ENCODE peak calls at places on chromosome 12, in five cellular contexts. M is stomach, T is choroid plexus epithelial cell, F is AG10803, Z is epithelial cell of proximal tubule. C is an unnamed sample.
A peak's percentile ranks its signal among the peaks of the same experiment; 100 is the strongest.

GRCh38 chr12:65229441-65229840 is 49.0 kb upstream of the MSRB3 start:
- DNase-seq in Z (no peak), F (peak; percentile 38), T (peak; percentile 88), M (no peak), C (peak; percentile 8)

GRCh38 chr12:53500119-53500775 is 836 bp upstream of the TARBP2 start:
- DNase-seq in Z (no peak), M (peak; percentile 50), F (peak; percentile 86), T (peak; percentile 93), C (no peak)

GRCh38 chr12:103909811-103910210 is 20.4 kb upstream of the HSP90B1 start:
- DNase-seq in T (peak; percentile 69), F (peak; percentile 71), Z (no peak), M (no peak), C (no peak)

GRCh38 chr12:47318963-47319362 is 239.2 kb upstream of the AMIGO2 start:
- DNase-seq in F (no peak), M (no peak), T (no peak), Z (no peak), C (no peak)

GRCh38 chr12:46364777-46365580 is 7.6 kb downstream of the SLC38A2 start:
- DNase-seq in Z (no peak), T (peak; percentile 87), M (peak; percentile 84), F (peak; percentile 66), C (no peak)

GRCh38 chr12:47225356-47225755 is 145.6 kb upstream of the AMIGO2 start:
- DNase-seq in M (no peak), F (no peak), T (no peak), Z (no peak), C (no peak)

GRCh38 chr12:12197128-12197527 is 69.7 kb downstream of the LRP6 start:
- DNase-seq in F (no peak), T (no peak), Z (no peak), M (no peak), C (no peak)

GRCh38 chr12:63006536-63006935 is 71.6 kb upstream of the PPM1H start:
- DNase-seq in T (no peak), M (no peak), Z (no peak), F (no peak), C (no peak)

GRCh38 chr12:31899136-31899535 is 60.1 kb upstream of the RESF1 start:
- DNase-seq in Z (no peak), T (no peak), F (no peak), M (no peak), C (no peak)

GRCh38 chr12:108381793-108382436 is 42.8 kb upstream of the CMKLR1 start:
- DNase-seq in M (no peak), Z (no peak), T (peak; percentile 46), F (no peak), C (no peak)

GRCh38 chr12:70365648-70366518 is at the start of gene KCNMB4:
- DNase-seq in Z (no peak), M (peak; percentile 49), T (peak; percentile 30), F (peak; percentile 11), C (no peak)

GRCh38 chr12:2387051-2387834 is 334.5 kb downstream of the CACNA1C start:
- DNase-seq in Z (no peak), F (peak; percentile 35), M (no peak), T (no peak), C (no peak)

GRCh38 chr12:122203301-122203967 is at the start of gene B3GNT4:
- DNase-seq in M (peak; percentile 72), F (peak; percentile 27), T (peak; percentile 44), Z (no peak), C (no peak)

GRCh38 chr12:57837779-57838562 is 8.6 kb downstream of the CTDSP2 start:
- DNase-seq in Z (no peak), F (peak; percentile 68), M (no peak), T (peak; percentile 72), C (no peak)

GRCh38 chr12:75585309-75585708 is 73.9 kb upstream of the KRR1 start:
- DNase-seq in F (peak; percentile 79), T (peak; percentile 74), Z (no peak), M (no peak), C (peak; percentile 41)

GRCh38 chr12:45304514-45305178 is 88.8 kb downstream of the ANO6 start:
- DNase-seq in F (no peak), Z (no peak), T (no peak), M (no peak), C (no peak)

GRCh38 chr12:94650143-94651056 is at the start of gene TMCC3:
- DNase-seq in Z (no peak), F (no peak), M (peak; percentile 63), T (no peak), C (no peak)

GRCh38 chr12:67648306-67649164 is at the start of gene DYRK2:
- DNase-seq in T (peak; percentile 83), M (peak; percentile 82), Z (no peak), F (peak; percentile 78), C (no peak)

GRCh38 chr12:75407683-75408082 is 16.8 kb downstream of the GLIPR1L2 start:
- DNase-seq in Z (no peak), M (no peak), T (no peak), F (no peak), C (no peak)

GRCh38 chr12:116524964-116525379 is 34.2 kb upstream of the MAP1LC3B2 start:
- DNase-seq in M (no peak), Z (no peak), T (no peak), F (peak; percentile 53), C (no peak)

GRCh38 chr12:24705741-24706358 is 243.1 kb downstream of the BCAT1 start:
- DNase-seq in Z (no peak), F (peak; percentile 2), T (peak; percentile 23), M (no peak), C (no peak)

GRCh38 chr12:107903377-107904061 is 129.0 kb downstream of the ASCL4 start:
- DNase-seq in M (peak; percentile 76), T (no peak), F (no peak), Z (no peak), C (no peak)

GRCh38 chr12:34393821-34394150 is 371.5 kb downstream of the ALG10 start:
- DNase-seq in T (no peak), M (peak; percentile 17), Z (no peak), F (no peak), C (no peak)

GRCh38 chr12:65568517-65568916 is 255.8 kb upstream of the HMGA2 start:
- DNase-seq in Z (peak; percentile 42), M (peak; percentile 47), T (peak; percentile 90), F (no peak), C (no peak)

GRCh38 chr12:79424109-79424721 is 266.5 kb downstream of the PAWR start:
- DNase-seq in Z (peak; percentile 96), F (peak; percentile 98), M (no peak), T (peak; percentile 98), C (peak; percentile 91)

GRCh38 chr12:109537136-109537535 is 36.2 kb downstream of the MMAB start:
- DNase-seq in M (no peak), T (no peak), F (no peak), Z (no peak), C (no peak)

GRCh38 chr12:12286441-12286840 is 19.6 kb upstream of the LRP6 start:
- DNase-seq in Z (no peak), F (no peak), T (no peak), M (no peak), C (no peak)

GRCh38 chr12:57868870-57869609 is 22.5 kb upstream of the CTDSP2 start:
- DNase-seq in T (no peak), Z (no peak), M (no peak), F (no peak), C (no peak)

GRCh38 chr12:54934419-54934818 is 50.1 kb downstream of the TESPA1 start:
- DNase-seq in F (no peak), T (no peak), Z (no peak), M (no peak), C (no peak)

GRCh38 chr12:54937376-54937775 is 47.2 kb downstream of the TESPA1 start:
- DNase-seq in T (no peak), F (no peak), Z (no peak), M (no peak), C (no peak)

GRCh38 chr12:54935235-54935951 is 49.2 kb downstream of the TESPA1 start:
- DNase-seq in T (peak; percentile 91), Z (peak; percentile 78), M (no peak), F (peak; percentile 70), C (peak; percentile 74)

GRCh38 chr12:54937929-54938328 is 46.6 kb downstream of the TESPA1 start:
- DNase-seq in M (no peak), Z (no peak), T (no peak), F (no peak), C (no peak)

GRCh38 chr12:54936736-54937135 is 47.8 kb downstream of the TESPA1 start:
- DNase-seq in Z (no peak), M (no peak), T (no peak), F (no peak), C (no peak)
- TF ChIP-seq CTCF in Z (no peak), M (no peak), T (no peak), F (no peak), C (no peak)

GRCh38 chr12:92568631-92569128 is 134.1 kb upstream of the PLEKHG7 start:
- DNase-seq in T (no peak), F (no peak), Z (no peak), M (no peak), C (no peak)

GRCh38 chr12:92571169-92571568 is 131.6 kb upstream of the PLEKHG7 start:
- DNase-seq in M (no peak), T (no peak), F (no peak), Z (no peak), C (no peak)

GRCh38 chr12:92573104-92573503 is 129.7 kb upstream of the PLEKHG7 start:
- DNase-seq in M (no peak), T (no peak), Z (no peak), F (no peak), C (no peak)

GRCh38 chr12:92571844-92572543 is 130.8 kb upstream of the PLEKHG7 start:
- DNase-seq in T (no peak), M (no peak), F (no peak), Z (no peak), C (no peak)

GRCh38 chr12:92570056-92570753 is 132.6 kb upstream of the PLEKHG7 start:
- DNase-seq in T (peak; percentile 92), F (peak; percentile 82), M (peak; percentile 61), Z (no peak), C (peak; percentile 57)
- H3K4me3 ChIP-seq in T (no peak overlapping the region), F (no peak overlapping the region), M (no peak overlapping the region), Z (no peak overlapping the region), C (no peak overlapping the region)

GRCh38 chr12:60262378-60262777 is 666.5 kb downstream of the SLC16A7 start:
- DNase-seq in F (no peak), Z (no peak), M (no peak), T (no peak), C (no peak)

GRCh38 chr12:60255044-60255443 is 659.2 kb downstream of the SLC16A7 start:
- DNase-seq in T (no peak), Z (no peak), M (no peak), F (no peak), C (no peak)

GRCh38 chr12:60259241-60259640 is 663.4 kb downstream of the SLC16A7 start:
- DNase-seq in F (no peak), M (no peak), Z (no peak), T (no peak), C (no peak)

DNA sequence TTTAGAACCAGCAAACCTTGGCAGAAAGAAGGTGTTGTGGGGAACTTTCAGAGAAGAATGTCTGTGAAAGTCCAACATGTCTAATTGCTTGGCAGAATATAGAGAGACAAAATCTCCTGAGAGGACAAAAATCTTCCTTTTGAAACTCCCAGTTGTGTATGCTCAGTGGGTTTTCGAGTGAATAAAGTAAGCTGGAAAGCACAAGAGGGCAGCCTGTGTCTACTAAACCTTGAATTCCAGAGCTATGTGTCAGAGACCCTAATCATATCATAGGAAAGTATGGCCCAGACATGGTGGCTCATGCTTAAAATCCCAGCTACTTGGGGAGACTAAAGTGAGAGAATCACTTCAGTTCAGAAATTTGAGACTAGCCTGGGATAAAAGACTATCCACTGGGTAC is 661.2 kb downstream of the SLC16A7 start:
- DNase-seq in F (peak; percentile 56), Z (peak; percentile 10), T (peak; percentile 90), M (no peak), C (peak; percentile 41)
- TF ChIP-seq CTCF in F (no peak), Z (peak; percentile 27), T (peak; percentile 54), M (no peak), C (peak; percentile 43)

GRCh38 chr12:132907216-132907615 is 19.8 kb upstream of the CHFR start:
- DNase-seq in T (no peak), Z (no peak), F (no peak), M (no peak), C (no peak)
- H3K4me3 ChIP-seq in T (no peak overlapping the region), Z (no peak overlapping the region), F (no peak overlapping the region), M (no peak overlapping the region), C (no peak overlapping the region)